ENCODE peak calls at places on chromosomes 11 and 22, in nine cellular contexts. D, Y, W, X, T, B, J, V and S are unnamed samples.
A peak's percentile ranks its signal among the peaks of the same experiment; 100 is the strongest.

GRCh38 chr22:44424131-44424711 is 73.8 kb downstream of the RTL6 start:
- DNase-seq in D (no peak), Y (no peak), W (no peak), X (no peak), T (no peak), B (no peak), J (no peak), V (no peak), S (no peak)

GRCh38 chr11:655036-655726 is 18.1 kb downstream of the DRD4 start:
- DNase-seq in D (no peak), Y (no peak), W (no peak), X (no peak), T (no peak), B (no peak), J (no peak), V (no peak), S (no peak)

GRCh38 chr22:39349506-39349966 is 255 bp upstream of the SYNGR1 start:
- DNase-seq in D (no peak), Y (no peak), W (peak; percentile 26), X (peak; percentile 95), T (no peak), B (no peak), J (no peak), V (peak; percentile 79), S (no peak)

GRCh38 chr22:42383851-42384417 is 48.3 kb downstream of the NFAM1 start:
- DNase-seq in D (no peak), Y (no peak), W (no peak), X (no peak), T (no peak), B (no peak), J (no peak), V (no peak), S (no peak)

GRCh38 chr22:40597541-40598453 is 38.7 kb downstream of the MRTFA start:
- DNase-seq in D (no peak), Y (no peak), W (peak; percentile 29), X (no peak), T (no peak), B (no peak), J (no peak), V (no peak), S (no peak)

GRCh38 chr22:21448627-21449416 is 18.4 kb upstream of the TMEM191C start:
- DNase-seq in D (peak; percentile 3), Y (no peak), W (peak; percentile 22), X (no peak), T (no peak), B (peak; percentile 46), J (no peak), V (no peak), S (no peak)

GRCh38 chr11:61968758-61969390 is 1.4 kb upstream of the FTH1 start:
- DNase-seq in D (no peak), Y (no peak), W (peak; percentile 11), X (no peak), T (no peak), B (no peak), J (no peak), V (peak; percentile 72), S (no peak)

GRCh38 chr11:395866-396265 is 1.9 kb downstream of the PKP3 start:
- DNase-seq in D (no peak), Y (no peak), W (no peak), X (no peak), T (no peak), B (no peak), J (no peak), V (no peak), S (no peak)

GRCh38 chr22:46064236-46064965 is 85.9 kb upstream of the PPARA start:
- DNase-seq in D (no peak), Y (no peak), W (peak; percentile 33), X (peak; percentile 70), T (no peak), B (peak; percentile 70), J (no peak), V (peak; percentile 70), S (no peak)

GRCh38 chr22:46065733-46066454 is 84.4 kb upstream of the PPARA start:
- DNase-seq in D (no peak), Y (no peak), W (no peak), X (no peak), T (no peak), B (no peak), J (no peak), V (no peak), S (no peak)

GRCh38 chr22:46066691-46067090 is 83.6 kb upstream of the PPARA start:
- DNase-seq in D (peak; percentile 45), Y (peak; percentile 62), W (peak; percentile 44), X (no peak), T (no peak), B (peak; percentile 55), J (no peak), V (peak; percentile 33), S (no peak)

GRCh38 chr22:46063861-46064235 is 86.5 kb upstream of the PPARA start:
- DNase-seq in D (peak; percentile 61), Y (no peak), W (peak; percentile 44), X (no peak), T (no peak), B (peak; percentile 63), J (no peak), V (peak; percentile 35), S (no peak)

GRCh38 chr22:46064966-46065666 is 85.2 kb upstream of the PPARA start:
- DNase-seq in D (no peak), Y (no peak), W (peak; percentile 23), X (no peak), T (no peak), B (peak; percentile 40), J (no peak), V (no peak), S (no peak)
- TF ChIP-seq POLR2AphosphoS5 in D (peak; percentile 16), Y (no peak), W (no peak), X (no peak), T (no peak), B (no peak), J (no peak), V (no peak), S (no peak)

GRCh38 chr11:67375320-67376021 is 2.1 kb upstream of the CLCF1 start:
- DNase-seq in D (no peak), Y (no peak), W (no peak), X (no peak), T (no peak), B (no peak), J (no peak), V (no peak), S (no peak)

GRCh38 chr11:67374571-67375276 is 1.3 kb upstream of the CLCF1 start:
- DNase-seq in D (no peak), Y (no peak), W (no peak), X (no peak), T (no peak), B (no peak), J (no peak), V (peak; percentile 78), S (no peak)

GRCh38 chr11:67372993-67373915 is at the start of gene CLCF1:
- DNase-seq in D (no peak), Y (no peak), W (peak; percentile 73), X (peak; percentile 90), T (no peak), B (peak; percentile 87), J (no peak), V (peak; percentile 94), S (peak; percentile 82)

GRCh38 chr11:67372232-67372992 is 986 bp downstream of the CLCF1 start:
- DNase-seq in D (no peak), Y (no peak), W (no peak), X (peak; percentile 81), T (no peak), B (no peak), J (no peak), V (peak; percentile 87), S (no peak)

DNA sequence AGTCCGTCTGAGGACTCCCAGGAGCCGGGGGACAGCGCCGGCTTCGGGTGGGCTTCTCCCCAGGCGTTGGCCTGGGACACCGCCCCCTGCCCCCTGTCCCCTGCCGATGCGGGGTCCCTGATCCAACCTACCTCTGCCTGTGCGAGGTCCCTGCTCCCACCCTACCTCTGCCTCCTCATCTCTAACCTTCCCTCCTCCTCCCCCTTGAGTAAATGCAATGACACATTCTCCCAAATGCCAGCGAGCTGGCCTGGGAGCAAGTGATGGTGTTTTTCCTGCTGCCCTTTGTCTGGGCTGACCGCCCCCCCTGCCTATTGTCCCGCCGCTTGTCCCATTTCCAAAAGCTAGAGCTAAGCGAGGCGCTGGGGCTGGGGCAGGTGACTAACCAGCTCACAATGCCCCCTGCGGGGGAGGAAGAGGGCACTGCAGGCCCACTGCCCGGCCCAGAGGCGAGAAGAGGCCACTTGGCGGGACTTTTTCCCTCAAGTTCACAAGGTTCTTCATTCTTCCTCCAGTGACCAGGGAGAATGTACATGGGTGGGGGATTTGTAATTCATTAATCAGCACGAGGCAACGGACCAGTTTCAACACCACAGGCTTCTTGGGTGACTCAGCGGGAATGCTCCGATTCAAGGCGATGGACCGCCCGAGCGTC is 645 bp upstream of the CLCF1 start:
- DNase-seq in D (peak; percentile 75), Y (peak; percentile 82), W (peak; percentile 76), X (peak; percentile 69), T (peak; percentile 80), B (no peak), J (peak; percentile 93), V (peak; percentile 92), S (peak; percentile 65)
- TF ChIP-seq POLR2AphosphoS5 in D (peak; percentile 73), Y (peak; percentile 62), W (peak; percentile 45), X (peak; percentile 54), T (peak; percentile 80), B (peak; percentile 59), J (peak; percentile 77), V (peak; percentile 51), S (no peak)

DNA sequence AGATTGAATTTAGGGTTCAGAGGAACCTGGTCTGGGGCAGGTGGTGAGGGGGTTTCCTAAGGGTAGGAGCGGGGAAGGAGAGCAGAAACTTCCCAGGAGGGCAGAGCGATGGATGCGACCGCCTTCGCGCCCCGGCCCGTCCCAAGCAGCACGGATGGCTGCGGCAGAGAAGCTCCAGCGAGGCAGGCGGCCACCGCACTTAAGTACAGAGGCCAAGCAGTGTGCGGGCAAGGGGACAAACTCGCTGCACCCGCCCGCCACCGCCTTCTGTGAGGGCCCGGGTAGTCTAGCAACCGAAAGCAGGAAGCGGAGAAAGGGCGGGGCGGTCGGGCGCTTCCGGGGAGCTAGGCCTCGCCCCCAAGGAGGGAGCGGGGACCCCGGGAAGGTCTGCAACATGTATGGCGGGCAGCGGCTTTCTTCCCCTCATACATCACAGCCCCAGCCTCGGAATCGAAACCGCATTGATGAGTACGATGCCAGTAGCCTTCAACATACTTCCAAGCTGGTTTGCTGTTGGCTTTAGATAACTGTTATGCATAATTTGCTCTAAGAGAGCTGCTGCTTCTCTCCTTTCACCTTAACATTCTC is at the start of gene AGBL2:
- DNase-seq in D (peak; percentile 52), Y (peak; percentile 33), W (peak; percentile 76), X (peak; percentile 89), T (no peak), B (peak; percentile 85), J (no peak), V (peak; percentile 97), S (peak; percentile 85)
- TF ChIP-seq POLR2AphosphoS5 in D (peak; percentile 58), Y (peak; percentile 68), W (peak; percentile 73), X (peak; percentile 74), T (peak; percentile 97), B (no peak), J (no peak), V (peak; percentile 94), S (peak; percentile 93)

GRCh38 chr11:68273056-68273738 is 1.4 kb upstream of the C11orf24 start:
- DNase-seq in D (no peak), Y (no peak), W (no peak), X (no peak), T (no peak), B (no peak), J (no peak), V (no peak), S (no peak)

GRCh38 chr11:68269414-68270081 is 2.2 kb downstream of the C11orf24 start:
- DNase-seq in D (no peak), Y (no peak), W (no peak), X (no peak), T (no peak), B (peak; percentile 31), J (no peak), V (no peak), S (no peak)

GRCh38 chr11:68270334-68271022 is 1.3 kb downstream of the C11orf24 start:
- DNase-seq in D (no peak), Y (no peak), W (no peak), X (no peak), T (no peak), B (peak; percentile 37), J (no peak), V (no peak), S (no peak)

GRCh38 chr11:68271023-68271780 is 571 bp downstream of the C11orf24 start:
- DNase-seq in D (no peak), Y (peak; percentile 77), W (peak; percentile 61), X (peak; percentile 89), T (peak; percentile 18), B (peak; percentile 78), J (peak; percentile 61), V (peak; percentile 86), S (peak; percentile 63)

DNA sequence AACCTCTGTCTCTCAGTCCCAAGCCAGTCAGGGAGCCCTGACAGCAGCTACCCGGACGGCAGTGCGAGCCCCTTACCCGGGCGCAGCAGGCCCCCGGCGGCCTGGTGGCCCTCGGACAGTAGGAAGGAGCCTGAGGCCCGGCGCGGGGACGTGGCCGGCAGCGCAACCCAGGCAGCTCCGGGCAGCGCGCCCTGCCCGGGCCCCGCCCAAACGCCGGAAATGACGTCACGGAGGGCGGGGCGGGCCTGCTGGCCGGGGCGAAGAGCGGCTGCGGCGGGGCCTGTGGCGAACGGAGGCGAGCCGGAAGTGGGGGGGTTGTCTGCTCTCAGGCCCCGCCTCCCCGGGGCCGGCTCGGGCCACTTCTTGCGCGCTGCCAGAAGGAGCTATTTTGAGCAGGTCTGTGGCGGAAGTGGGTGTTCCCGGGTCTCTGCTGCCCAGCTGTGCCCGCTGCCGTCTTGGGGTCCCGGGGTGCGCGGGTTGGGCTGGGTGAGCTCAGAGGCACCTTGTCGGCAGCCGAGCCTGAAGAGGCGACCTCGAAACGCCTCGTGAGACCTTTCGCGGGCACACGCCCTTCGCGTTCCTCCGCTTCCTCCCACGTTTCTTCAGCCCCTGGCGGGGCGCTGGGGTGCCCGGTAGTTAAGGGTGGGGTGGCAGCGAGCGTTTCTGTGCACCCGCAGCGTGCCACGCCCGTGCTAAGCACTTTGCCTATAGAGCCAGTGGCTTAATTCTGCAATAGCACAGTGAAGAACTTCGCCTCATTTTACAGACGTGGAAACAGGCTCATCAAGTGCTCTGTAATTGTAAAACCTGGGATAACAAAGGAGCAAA is at the start of gene C11orf24:
- DNase-seq in D (peak; percentile 95), Y (peak; percentile 90), W (peak; percentile 96), X (peak; percentile 100), T (peak; percentile 53), B (peak; percentile 95), J (peak; percentile 79), V (peak; percentile 99), S (peak; percentile 93)
- TF ChIP-seq POLR2AphosphoS5 in D (peak; percentile 83), Y (peak; percentile 97), W (peak; percentile 88), X (peak; percentile 97), T (peak; percentile 97), B (peak; percentile 60), J (peak; percentile 99), V (peak; percentile 92), S (peak; percentile 89)